ENCODE peak calls at places on chromosomes 7 and 10, in ten cellular contexts. One of them, this sample, is unnamed.

GRCh38 chr10:127962205-127962604 is 55.3 kb downstream of the PTPRE start:
- DNase-seq in B cell: no peak
- DNase-seq in NCI-H1694 treated with DMSO at 0.1 percent for 48 hours: no peak
- DNase-seq in GF-D8: no peak
- DNase-seq in effector memory CD8-positive, alpha-beta T cell: no peak
- DNase-seq in activated T-cell treated with anti-CD3 and anti-CD28 coated beads for 24 hours: no peak
- DNase-seq in endothelial cell: no peak
- DNase-seq in suprapubic skin: no peak
- DNase-seq in activated CD4-positive, alpha-beta T cell treated with anti-CD3 and anti-CD28 coated beads for 24 hours: no peak
- DNase-seq in naive thymus-derived CD8-positive, alpha-beta T cell: no peak
- DNase-seq in this sample: no peak

GRCh38 chr7:1344981-1345701 is 112.5 kb downstream of the UNCX start:
- DNase-seq in endothelial cell: no peak
- DNase-seq in suprapubic skin: no peak
- DNase-seq in naive thymus-derived CD8-positive, alpha-beta T cell: no peak
- DNase-seq in B cell: no peak
- DNase-seq in NCI-H1694 treated with DMSO at 0.1 percent for 48 hours: no peak
- DNase-seq in effector memory CD8-positive, alpha-beta T cell: no peak
- DNase-seq in GF-D8: no peak
- DNase-seq in activated T-cell treated with anti-CD3 and anti-CD28 coated beads for 24 hours: no peak
- DNase-seq in activated CD4-positive, alpha-beta T cell treated with anti-CD3 and anti-CD28 coated beads for 24 hours: no peak
- DNase-seq in this sample: no peak

GRCh38 chr10:32865170-32865569 is 92.9 kb downstream of the ITGB1 start:
- DNase-seq in suprapubic skin: no peak
- DNase-seq in GF-D8: no peak
- DNase-seq in naive thymus-derived CD8-positive, alpha-beta T cell: no peak
- DNase-seq in NCI-H1694 treated with DMSO at 0.1 percent for 48 hours: no peak
- DNase-seq in effector memory CD8-positive, alpha-beta T cell: no peak
- DNase-seq in endothelial cell: no peak
- DNase-seq in activated CD4-positive, alpha-beta T cell treated with anti-CD3 and anti-CD28 coated beads for 24 hours: no peak
- DNase-seq in activated T-cell treated with anti-CD3 and anti-CD28 coated beads for 24 hours: no peak
- DNase-seq in B cell: no peak
- DNase-seq in this sample: no peak

GRCh38 chr10:102927311-102928010 is 9.4 kb downstream of the CNNM2 start:
- DNase-seq in GF-D8: peak
- DNase-seq in B cell: no peak
- DNase-seq in suprapubic skin: no peak
- DNase-seq in effector memory CD8-positive, alpha-beta T cell: no peak
- DNase-seq in activated T-cell treated with anti-CD3 and anti-CD28 coated beads for 24 hours: no peak
- DNase-seq in NCI-H1694 treated with DMSO at 0.1 percent for 48 hours: no peak
- DNase-seq in endothelial cell: no peak
- DNase-seq in naive thymus-derived CD8-positive, alpha-beta T cell: no peak
- DNase-seq in activated CD4-positive, alpha-beta T cell treated with anti-CD3 and anti-CD28 coated beads for 24 hours: no peak
- DNase-seq in this sample: no peak

GRCh38 chr7:141362580-141363435 is 188.4 kb upstream of the AGK start:
- DNase-seq in suprapubic skin: no peak
- DNase-seq in endothelial cell: no peak
- DNase-seq in activated T-cell treated with anti-CD3 and anti-CD28 coated beads for 24 hours: no peak
- DNase-seq in GF-D8: no peak
- DNase-seq in activated CD4-positive, alpha-beta T cell treated with anti-CD3 and anti-CD28 coated beads for 24 hours: no peak
- DNase-seq in effector memory CD8-positive, alpha-beta T cell: no peak
- DNase-seq in naive thymus-derived CD8-positive, alpha-beta T cell: no peak
- DNase-seq in NCI-H1694 treated with DMSO at 0.1 percent for 48 hours: no peak
- DNase-seq in B cell: no peak
- DNase-seq in this sample: no peak

GRCh38 chr10:124589491-124590006 is 127.9 kb downstream of the LHPP start:
- DNase-seq in B cell: no peak
- DNase-seq in naive thymus-derived CD8-positive, alpha-beta T cell: no peak
- DNase-seq in GF-D8: no peak
- DNase-seq in NCI-H1694 treated with DMSO at 0.1 percent for 48 hours: no peak
- DNase-seq in endothelial cell: no peak
- DNase-seq in activated CD4-positive, alpha-beta T cell treated with anti-CD3 and anti-CD28 coated beads for 24 hours: no peak
- DNase-seq in activated T-cell treated with anti-CD3 and anti-CD28 coated beads for 24 hours: no peak
- DNase-seq in suprapubic skin: no peak
- DNase-seq in effector memory CD8-positive, alpha-beta T cell: no peak
- DNase-seq in this sample: peak

GRCh38 chr10:109977382-109977806 is 30.4 kb upstream of the ADD3 start:
- DNase-seq in B cell: no peak
- DNase-seq in endothelial cell: no peak
- DNase-seq in effector memory CD8-positive, alpha-beta T cell: no peak
- DNase-seq in GF-D8: no peak
- DNase-seq in activated T-cell treated with anti-CD3 and anti-CD28 coated beads for 24 hours: no peak
- DNase-seq in activated CD4-positive, alpha-beta T cell treated with anti-CD3 and anti-CD28 coated beads for 24 hours: no peak
- DNase-seq in naive thymus-derived CD8-positive, alpha-beta T cell: no peak
- DNase-seq in NCI-H1694 treated with DMSO at 0.1 percent for 48 hours: no peak
- DNase-seq in suprapubic skin: no peak
- DNase-seq in this sample: no peak

GRCh38 chr10:71684356-71685173 is 35.0 kb downstream of the C10orf105 start:
- DNase-seq in endothelial cell: no peak
- DNase-seq in suprapubic skin: no peak
- DNase-seq in NCI-H1694 treated with DMSO at 0.1 percent for 48 hours: no peak
- DNase-seq in naive thymus-derived CD8-positive, alpha-beta T cell: no peak
- DNase-seq in activated T-cell treated with anti-CD3 and anti-CD28 coated beads for 24 hours: peak
- DNase-seq in B cell: no peak
- DNase-seq in activated CD4-positive, alpha-beta T cell treated with anti-CD3 and anti-CD28 coated beads for 24 hours: no peak
- DNase-seq in GF-D8: no peak
- DNase-seq in effector memory CD8-positive, alpha-beta T cell: no peak
- DNase-seq in this sample: no peak

GRCh38 chr10:103145860-103146466 is 47.1 kb downstream of the NT5C2 start:
- DNase-seq in activated T-cell treated with anti-CD3 and anti-CD28 coated beads for 24 hours: no peak
- DNase-seq in suprapubic skin: peak
- DNase-seq in activated CD4-positive, alpha-beta T cell treated with anti-CD3 and anti-CD28 coated beads for 24 hours: no peak
- DNase-seq in endothelial cell: no peak
- DNase-seq in effector memory CD8-positive, alpha-beta T cell: no peak
- DNase-seq in NCI-H1694 treated with DMSO at 0.1 percent for 48 hours: no peak
- DNase-seq in B cell: no peak
- DNase-seq in GF-D8: no peak
- DNase-seq in naive thymus-derived CD8-positive, alpha-beta T cell: no peak
- DNase-seq in this sample: no peak

GRCh38 chr10:48468866-48469511 is 135.9 kb downstream of the ARHGAP22 start:
- DNase-seq in activated CD4-positive, alpha-beta T cell treated with anti-CD3 and anti-CD28 coated beads for 24 hours: no peak
- DNase-seq in naive thymus-derived CD8-positive, alpha-beta T cell: peak
- DNase-seq in B cell: no peak
- DNase-seq in endothelial cell: no peak
- DNase-seq in GF-D8: no peak
- DNase-seq in activated T-cell treated with anti-CD3 and anti-CD28 coated beads for 24 hours: no peak
- DNase-seq in effector memory CD8-positive, alpha-beta T cell: no peak
- DNase-seq in suprapubic skin: peak
- DNase-seq in NCI-H1694 treated with DMSO at 0.1 percent for 48 hours: no peak
- DNase-seq in this sample: no peak

GRCh38 chr10:119491941-119492340 is 50.6 kb downstream of the RGS10 start:
- DNase-seq in naive thymus-derived CD8-positive, alpha-beta T cell: no peak
- DNase-seq in B cell: no peak
- DNase-seq in activated T-cell treated with anti-CD3 and anti-CD28 coated beads for 24 hours: no peak
- DNase-seq in endothelial cell: no peak
- DNase-seq in effector memory CD8-positive, alpha-beta T cell: no peak
- DNase-seq in GF-D8: peak
- DNase-seq in activated CD4-positive, alpha-beta T cell treated with anti-CD3 and anti-CD28 coated beads for 24 hours: no peak
- DNase-seq in suprapubic skin: no peak
- DNase-seq in NCI-H1694 treated with DMSO at 0.1 percent for 48 hours: no peak
- DNase-seq in this sample: no peak

GRCh38 chr10:110042181-110042580 is 34.4 kb downstream of the ADD3 start:
- DNase-seq in GF-D8: no peak
- DNase-seq in NCI-H1694 treated with DMSO at 0.1 percent for 48 hours: no peak
- DNase-seq in B cell: no peak
- DNase-seq in endothelial cell: no peak
- DNase-seq in naive thymus-derived CD8-positive, alpha-beta T cell: no peak
- DNase-seq in activated T-cell treated with anti-CD3 and anti-CD28 coated beads for 24 hours: no peak
- DNase-seq in effector memory CD8-positive, alpha-beta T cell: no peak
- DNase-seq in activated CD4-positive, alpha-beta T cell treated with anti-CD3 and anti-CD28 coated beads for 24 hours: no peak
- DNase-seq in suprapubic skin: no peak
- DNase-seq in this sample: no peak

GRCh38 chr10:44745920-44746319 is 165.2 kb upstream of the TMEM72 start:
- DNase-seq in effector memory CD8-positive, alpha-beta T cell: no peak
- DNase-seq in activated T-cell treated with anti-CD3 and anti-CD28 coated beads for 24 hours: no peak
- DNase-seq in endothelial cell: no peak
- DNase-seq in NCI-H1694 treated with DMSO at 0.1 percent for 48 hours: no peak
- DNase-seq in suprapubic skin: no peak
- DNase-seq in B cell: no peak
- DNase-seq in GF-D8: no peak
- DNase-seq in activated CD4-positive, alpha-beta T cell treated with anti-CD3 and anti-CD28 coated beads for 24 hours: no peak
- DNase-seq in naive thymus-derived CD8-positive, alpha-beta T cell: no peak
- DNase-seq in this sample: no peak

GRCh38 chr7:23334482-23335056 is 35.4 kb downstream of the MALSU1 start:
- DNase-seq in activated T-cell treated with anti-CD3 and anti-CD28 coated beads for 24 hours: no peak
- DNase-seq in suprapubic skin: no peak
- DNase-seq in GF-D8: no peak
- DNase-seq in naive thymus-derived CD8-positive, alpha-beta T cell: no peak
- DNase-seq in activated CD4-positive, alpha-beta T cell treated with anti-CD3 and anti-CD28 coated beads for 24 hours: no peak
- DNase-seq in NCI-H1694 treated with DMSO at 0.1 percent for 48 hours: no peak
- DNase-seq in endothelial cell: no peak
- DNase-seq in effector memory CD8-positive, alpha-beta T cell: no peak
- DNase-seq in B cell: no peak
- DNase-seq in this sample: no peak

GRCh38 chr10:95350212-95350829 is 59.5 kb upstream of the PDLIM1 start:
- DNase-seq in GF-D8: no peak
- DNase-seq in B cell: no peak
- DNase-seq in NCI-H1694 treated with DMSO at 0.1 percent for 48 hours: no peak
- DNase-seq in activated CD4-positive, alpha-beta T cell treated with anti-CD3 and anti-CD28 coated beads for 24 hours: no peak
- DNase-seq in effector memory CD8-positive, alpha-beta T cell: no peak
- DNase-seq in naive thymus-derived CD8-positive, alpha-beta T cell: no peak
- DNase-seq in activated T-cell treated with anti-CD3 and anti-CD28 coated beads for 24 hours: no peak
- DNase-seq in endothelial cell: no peak
- DNase-seq in suprapubic skin: no peak
- DNase-seq in this sample: no peak

GRCh38 chr10:11849908-11850307 is 26.8 kb downstream of the PROSER2 start:
- DNase-seq in endothelial cell: no peak
- DNase-seq in B cell: no peak
- DNase-seq in suprapubic skin: no peak
- DNase-seq in NCI-H1694 treated with DMSO at 0.1 percent for 48 hours: no peak
- DNase-seq in activated CD4-positive, alpha-beta T cell treated with anti-CD3 and anti-CD28 coated beads for 24 hours: no peak
- DNase-seq in activated T-cell treated with anti-CD3 and anti-CD28 coated beads for 24 hours: no peak
- DNase-seq in GF-D8: peak
- DNase-seq in naive thymus-derived CD8-positive, alpha-beta T cell: no peak
- DNase-seq in effector memory CD8-positive, alpha-beta T cell: no peak
- DNase-seq in this sample: no peak

GRCh38 chr10:103069453-103070331 is 123.4 kb downstream of the NT5C2 start:
- DNase-seq in activated T-cell treated with anti-CD3 and anti-CD28 coated beads for 24 hours: peak
- DNase-seq in NCI-H1694 treated with DMSO at 0.1 percent for 48 hours: peak
- DNase-seq in effector memory CD8-positive, alpha-beta T cell: peak
- DNase-seq in GF-D8: no peak
- DNase-seq in suprapubic skin: no peak
- DNase-seq in naive thymus-derived CD8-positive, alpha-beta T cell: peak
- DNase-seq in activated CD4-positive, alpha-beta T cell treated with anti-CD3 and anti-CD28 coated beads for 24 hours: peak
- DNase-seq in endothelial cell: peak
- DNase-seq in B cell: peak
- DNase-seq in this sample: no peak

GRCh38 chr10:35626971-35627507 is 15.1 kb downstream of the FZD8 start:
- DNase-seq in NCI-H1694 treated with DMSO at 0.1 percent for 48 hours: no peak
- DNase-seq in GF-D8: no peak
- DNase-seq in suprapubic skin: no peak
- DNase-seq in activated T-cell treated with anti-CD3 and anti-CD28 coated beads for 24 hours: no peak
- DNase-seq in effector memory CD8-positive, alpha-beta T cell: no peak
- DNase-seq in endothelial cell: no peak
- DNase-seq in activated CD4-positive, alpha-beta T cell treated with anti-CD3 and anti-CD28 coated beads for 24 hours: no peak
- DNase-seq in B cell: no peak
- DNase-seq in naive thymus-derived CD8-positive, alpha-beta T cell: no peak
- DNase-seq in this sample: no peak

GRCh38 chr7:154720016-154720415 is 282.9 kb downstream of the PAXIP1 start:
- DNase-seq in effector memory CD8-positive, alpha-beta T cell: no peak
- DNase-seq in NCI-H1694 treated with DMSO at 0.1 percent for 48 hours: no peak
- DNase-seq in activated CD4-positive, alpha-beta T cell treated with anti-CD3 and anti-CD28 coated beads for 24 hours: no peak
- DNase-seq in B cell: no peak
- DNase-seq in naive thymus-derived CD8-positive, alpha-beta T cell: no peak
- DNase-seq in endothelial cell: no peak
- DNase-seq in suprapubic skin: no peak
- DNase-seq in activated T-cell treated with anti-CD3 and anti-CD28 coated beads for 24 hours: no peak
- DNase-seq in GF-D8: no peak
- DNase-seq in this sample: no peak

GRCh38 chr7:107075863-107076574 is 31.5 kb downstream of the PRKAR2B start:
- DNase-seq in activated T-cell treated with anti-CD3 and anti-CD28 coated beads for 24 hours: no peak
- DNase-seq in suprapubic skin: no peak
- DNase-seq in naive thymus-derived CD8-positive, alpha-beta T cell: no peak
- DNase-seq in endothelial cell: no peak
- DNase-seq in effector memory CD8-positive, alpha-beta T cell: no peak
- DNase-seq in NCI-H1694 treated with DMSO at 0.1 percent for 48 hours: no peak
- DNase-seq in activated CD4-positive, alpha-beta T cell treated with anti-CD3 and anti-CD28 coated beads for 24 hours: no peak
- DNase-seq in GF-D8: no peak
- DNase-seq in B cell: no peak
- DNase-seq in this sample: no peak

GRCh38 chr10:73228247-73228646 is 18.8 kb downstream of the DNAJC9 start:
- DNase-seq in suprapubic skin: no peak
- DNase-seq in activated CD4-positive, alpha-beta T cell treated with anti-CD3 and anti-CD28 coated beads for 24 hours: no peak
- DNase-seq in NCI-H1694 treated with DMSO at 0.1 percent for 48 hours: no peak
- DNase-seq in activated T-cell treated with anti-CD3 and anti-CD28 coated beads for 24 hours: no peak
- DNase-seq in effector memory CD8-positive, alpha-beta T cell: no peak
- DNase-seq in endothelial cell: no peak
- DNase-seq in GF-D8: no peak
- DNase-seq in naive thymus-derived CD8-positive, alpha-beta T cell: no peak
- DNase-seq in B cell: no peak
- DNase-seq in this sample: no peak

GRCh38 chr10:11003739-11004515 is 13.7 kb upstream of the CELF2 start:
- DNase-seq in naive thymus-derived CD8-positive, alpha-beta T cell: no peak
- DNase-seq in B cell: no peak
- DNase-seq in endothelial cell: no peak
- DNase-seq in NCI-H1694 treated with DMSO at 0.1 percent for 48 hours: no peak
- DNase-seq in suprapubic skin: no peak
- DNase-seq in effector memory CD8-positive, alpha-beta T cell: no peak
- DNase-seq in activated CD4-positive, alpha-beta T cell treated with anti-CD3 and anti-CD28 coated beads for 24 hours: no peak
- DNase-seq in activated T-cell treated with anti-CD3 and anti-CD28 coated beads for 24 hours: no peak
- DNase-seq in GF-D8: no peak
- DNase-seq in this sample: no peak

GRCh38 chr10:92142949-92143348 is 147.9 kb downstream of the CPEB3 start:
- DNase-seq in GF-D8: no peak
- DNase-seq in NCI-H1694 treated with DMSO at 0.1 percent for 48 hours: no peak
- DNase-seq in endothelial cell: no peak
- DNase-seq in suprapubic skin: no peak
- DNase-seq in naive thymus-derived CD8-positive, alpha-beta T cell: no peak
- DNase-seq in activated T-cell treated with anti-CD3 and anti-CD28 coated beads for 24 hours: no peak
- DNase-seq in effector memory CD8-positive, alpha-beta T cell: no peak
- DNase-seq in activated CD4-positive, alpha-beta T cell treated with anti-CD3 and anti-CD28 coated beads for 24 hours: no peak
- DNase-seq in B cell: peak
- DNase-seq in this sample: no peak

GRCh38 chr10:96416643-96417042 is 57.8 kb upstream of the OPALIN start:
- DNase-seq in activated CD4-positive, alpha-beta T cell treated with anti-CD3 and anti-CD28 coated beads for 24 hours: no peak
- DNase-seq in naive thymus-derived CD8-positive, alpha-beta T cell: no peak
- DNase-seq in GF-D8: no peak
- DNase-seq in effector memory CD8-positive, alpha-beta T cell: no peak
- DNase-seq in B cell: no peak
- DNase-seq in NCI-H1694 treated with DMSO at 0.1 percent for 48 hours: no peak
- DNase-seq in suprapubic skin: no peak
- DNase-seq in endothelial cell: no peak
- DNase-seq in activated T-cell treated with anti-CD3 and anti-CD28 coated beads for 24 hours: no peak
- DNase-seq in this sample: no peak

GRCh38 chr7:69052447-69052846 is 545.8 kb upstream of the AUTS2 start:
- DNase-seq in suprapubic skin: no peak
- DNase-seq in effector memory CD8-positive, alpha-beta T cell: no peak
- DNase-seq in B cell: no peak
- DNase-seq in naive thymus-derived CD8-positive, alpha-beta T cell: no peak
- DNase-seq in GF-D8: no peak
- DNase-seq in endothelial cell: no peak
- DNase-seq in NCI-H1694 treated with DMSO at 0.1 percent for 48 hours: no peak
- DNase-seq in activated T-cell treated with anti-CD3 and anti-CD28 coated beads for 24 hours: no peak
- DNase-seq in activated CD4-positive, alpha-beta T cell treated with anti-CD3 and anti-CD28 coated beads for 24 hours: no peak
- DNase-seq in this sample: no peak

GRCh38 chr10:118939216-118940007 is 90.1 kb upstream of the NANOS1 start:
- DNase-seq in GF-D8: no peak
- DNase-seq in naive thymus-derived CD8-positive, alpha-beta T cell: no peak
- DNase-seq in endothelial cell: no peak
- DNase-seq in suprapubic skin: no peak
- DNase-seq in activated T-cell treated with anti-CD3 and anti-CD28 coated beads for 24 hours: no peak
- DNase-seq in effector memory CD8-positive, alpha-beta T cell: no peak
- DNase-seq in activated CD4-positive, alpha-beta T cell treated with anti-CD3 and anti-CD28 coated beads for 24 hours: no peak
- DNase-seq in B cell: no peak
- DNase-seq in NCI-H1694 treated with DMSO at 0.1 percent for 48 hours: no peak
- DNase-seq in this sample: no peak

GRCh38 chr7:91683823-91684222 is 196.7 kb downstream of the MTERF1 start:
- DNase-seq in naive thymus-derived CD8-positive, alpha-beta T cell: no peak
- DNase-seq in GF-D8: peak
- DNase-seq in endothelial cell: no peak
- DNase-seq in NCI-H1694 treated with DMSO at 0.1 percent for 48 hours: no peak
- DNase-seq in suprapubic skin: no peak
- DNase-seq in effector memory CD8-positive, alpha-beta T cell: no peak
- DNase-seq in B cell: no peak
- DNase-seq in activated CD4-positive, alpha-beta T cell treated with anti-CD3 and anti-CD28 coated beads for 24 hours: no peak
- DNase-seq in activated T-cell treated with anti-CD3 and anti-CD28 coated beads for 24 hours: no peak
- DNase-seq in this sample: no peak

GRCh38 chr7:137996386-137996851 is 5.5 kb downstream of the CREB3L2 start:
- DNase-seq in effector memory CD8-positive, alpha-beta T cell: no peak
- DNase-seq in suprapubic skin: peak
- DNase-seq in GF-D8: peak
- DNase-seq in endothelial cell: no peak
- DNase-seq in activated T-cell treated with anti-CD3 and anti-CD28 coated beads for 24 hours: no peak
- DNase-seq in B cell: no peak
- DNase-seq in NCI-H1694 treated with DMSO at 0.1 percent for 48 hours: no peak
- DNase-seq in naive thymus-derived CD8-positive, alpha-beta T cell: no peak
- DNase-seq in activated CD4-positive, alpha-beta T cell treated with anti-CD3 and anti-CD28 coated beads for 24 hours: no peak
- DNase-seq in this sample: no peak

This sample was measured in natural killer cell treated with Interleukin-12 subunit alpha and Interleukin-12 subunit beta and Interleukin-15 and Interleukin-18, amount 100 ng/mL, for 72 hours.